ENCODE peak calls at places on chromosomes 1 and 21, in five cellular contexts. V is EL; A is iPS-NIHi11; E is stimulated activated CD8-positive, alpha-beta memory T cell treated with anti-CD3 and anti-CD28 coated beads, Interleukin-4, amount 100 ng/mL, for 4 hours; G is activated CD4-positive, CD25-positive, alpha-beta regulatory T cell. D is an unnamed sample.

GRCh38 chr1:40944326-40944725 is 35.2 kb upstream of the CTPS1 start:
- DNase-seq in V (peak), A (no peak), E (no peak), G (no peak), D (no peak)

GRCh38 chr1:153985984-153986761 is at the start of gene RAB13:
- DNase-seq in V (peak), A (peak), E (no peak), G (no peak), D (no peak)

GRCh38 chr21:36516271-36516670 is 36.3 kb upstream of the CLDN14 start:
- DNase-seq in V (no peak), A (no peak), E (no peak), G (no peak), D (no peak)

GRCh38 chr1:25482211-25482610 is 51.5 kb downstream of the MACO1 start:
- DNase-seq in V (no peak), A (no peak), E (no peak), G (no peak), D (no peak)

GRCh38 chr1:206714331-206715058 is 29.8 kb downstream of the MAPKAPK2 start:
- DNase-seq in V (peak), A (no peak), E (no peak), G (no peak), D (no peak)

GRCh38 chr1:207754942-207755689 is 3.3 kb downstream of the CD46 start:
- DNase-seq in V (no peak), A (no peak), E (no peak), G (no peak), D (no peak)

GRCh38 chr21:44423941-44424607 is 31.2 kb upstream of the LRRC3 start:
- DNase-seq in V (no peak), A (peak), E (no peak), G (no peak), D (no peak)

GRCh38 chr1:79052829-79053449 is 46.4 kb upstream of the ADGRL4 start:
- DNase-seq in V (peak), A (no peak), E (no peak), G (no peak), D (no peak)

GRCh38 chr1:8586438-8586837 is 231.0 kb downstream of the RERE start:
- DNase-seq in V (no peak), A (no peak), E (no peak), G (no peak), D (no peak)

GRCh38 chr1:218659911-218660677 is 315.0 kb downstream of the TGFB2 start:
- DNase-seq in V (peak), A (no peak), E (no peak), G (no peak), D (no peak)

GRCh38 chr1:182669266-182669665 is 15.1 kb downstream of the RGS8 start:
- DNase-seq in V (no peak), A (no peak), E (no peak), G (no peak), D (no peak)

GRCh38 chr21:17463441-17463840 is 49.4 kb upstream of the CXADR start:
- DNase-seq in V (peak), A (no peak), E (no peak), G (no peak), D (no peak)

GRCh38 chr1:29469457-29469856 is 233.1 kb downstream of the PTPRU start:
- DNase-seq in V (no peak), A (no peak), E (no peak), G (no peak), D (no peak)

GRCh38 chr1:161168906-161169305 is 2.7 kb downstream of the PPOX start:
- DNase-seq in V (no peak), A (no peak), E (no peak), G (no peak), D (no peak)

GRCh38 chr1:181730606-181731005 is 247.3 kb downstream of the CACNA1E start:
- DNase-seq in V (no peak), A (no peak), E (no peak), G (no peak), D (no peak)

GRCh38 chr1:5897281-5897680 is 94.9 kb downstream of the NPHP4 start:
- DNase-seq in V (no peak), A (peak), E (no peak), G (no peak), D (no peak)

GRCh38 chr1:9394010-9394409 is 101.3 kb downstream of the SPSB1 start:
- DNase-seq in V (no peak), A (no peak), E (no peak), G (no peak), D (no peak)

GRCh38 chr1:94955767-94956632 is 29.1 kb upstream of the CNN3 start:
- DNase-seq in V (no peak), A (no peak), E (no peak), G (no peak), D (no peak)

GRCh38 chr1:102089791-102090190 is 93.1 kb upstream of the OLFM3 start:
- DNase-seq in V (no peak), A (no peak), E (no peak), G (no peak), D (no peak)

D was measured in NCI-H1930.